ENCODE peak calls at places on chromosomes 1 and 21, in seven cellular contexts. X is tibial nerve, U is K562, M is breast epithelium, N is transverse colon, H is uterus, O is ovary. E is an unnamed sample. For H3K4me1, the result is how much of the 10 kb centered on the place peaks cover.

GRCh38 chr1:58618303-58618702 is 41.3 kb upstream of the TACSTD2 start:
- DNase-seq in X (no peak), U (no peak), M (peak), N (peak), H (peak), O (no peak), E (no peak)

GRCh38 chr1:58581641-58582040 is 4.6 kb upstream of the TACSTD2 start:
- DNase-seq in X (no peak), U (no peak), M (no peak), N (no peak), H (no peak), O (no peak), E (no peak)

GRCh38 chr1:88524129-88524528 is 159.9 kb upstream of the PKN2 start:
- DNase-seq in X (no peak), U (no peak), M (no peak), N (no peak), H (no peak), O (no peak), E (no peak)

GRCh38 chr21:36494557-36494956 is 14.6 kb upstream of the CLDN14 start:
- DNase-seq in X (no peak), U (no peak), M (no peak), N (no peak), H (no peak), O (no peak), E (no peak)

GRCh38 chr1:152436593-152437338 is 22.7 kb upstream of the CRNN start:
- DNase-seq in X (no peak), U (no peak), M (no peak), N (no peak), H (no peak), O (no peak), E (peak)

GRCh38 chr1:52918201-52918600 is 3.3 kb downstream of the ECHDC2 start:
- DNase-seq in X (no peak), U (no peak), M (no peak), N (no peak), H (no peak), O (no peak), E (no peak)

GRCh38 chr1:94901841-94902240 is 25.1 kb downstream of the CNN3 start:
- DNase-seq in X (no peak), U (no peak), M (no peak), N (no peak), H (no peak), O (no peak), E (no peak)

GRCh38 chr1:200873116-200873670 is 412 bp downstream of the GPR25 start:
- DNase-seq in X (no peak), U (no peak), M (no peak), N (no peak), H (no peak), O (no peak), E (peak)

GRCh38 chr1:3251810-3252429 is 182.9 kb downstream of the PRDM16 start:
- DNase-seq in X (no peak), U (no peak), M (no peak), N (no peak), H (no peak), O (no peak), E (no peak)

GRCh38 chr1:41682845-41683630 is 198.6 kb upstream of the EDN2 start:
- DNase-seq in X (no peak), U (no peak), M (no peak), N (no peak), H (no peak), O (no peak), E (no peak)

GRCh38 chr21:25494804-25495203 is 112.5 kb downstream of the MRPL39 start:
- DNase-seq in X (no peak), U (no peak), M (no peak), N (no peak), H (no peak), O (no peak), E (no peak)

GRCh38 chr1:39938856-39939255 is 16.1 kb upstream of the MFSD2A start:
- DNase-seq in X (no peak), U (no peak), M (no peak), N (no peak), H (no peak), O (no peak), E (no peak)

GRCh38 chr1:62306065-62306464 is 13.2 kb downstream of the KANK4 start:
- DNase-seq in X (no peak), U (no peak), M (no peak), N (no peak), H (no peak), O (no peak), E (no peak)

GRCh38 chr1:54107131-54107530 is 45.7 kb downstream of the CDCP2 start:
- DNase-seq in X (no peak), U (peak), M (no peak), N (no peak), H (no peak), O (no peak), E (no peak)

GRCh38 chr1:44366576-44366975 is 11.5 kb upstream of the ERI3 start:
- DNase-seq in X (no peak), U (no peak), M (no peak), N (no peak), H (no peak), O (no peak), E (no peak)

GRCh38 chr1:172628416-172628815 is 30.5 kb upstream of the FASLG start:
- DNase-seq in X (no peak), U (no peak), M (no peak), N (no peak), H (no peak), O (no peak), E (no peak)

GRCh38 chr1:43493661-43494450 is 36.8 kb upstream of the PTPRF start:
- DNase-seq in X (no peak), U (no peak), M (no peak), N (no peak), H (no peak), O (no peak), E (peak)

GRCh38 chr21:27759091-27759659 is 792.3 kb upstream of the ADAMTS5 start:
- DNase-seq in X (no peak), U (no peak), M (no peak), N (peak), H (no peak), O (no peak), E (no peak)

GRCh38 chr1:234322979-234323378 is 50.3 kb upstream of the COA6 start:
- DNase-seq in X (no peak), U (peak), M (no peak), N (peak), H (no peak), O (no peak), E (peak)

GRCh38 chr1:182649041-182649440 is 35.3 kb downstream of the RGS8 start:
- DNase-seq in X (no peak), U (no peak), M (no peak), N (no peak), H (no peak), O (no peak), E (no peak)
- H3K4me1 ChIP-seq in X (under half), U (under half), M (under half), N (under half), H (under half), O (under half), E (under half)

DNA sequence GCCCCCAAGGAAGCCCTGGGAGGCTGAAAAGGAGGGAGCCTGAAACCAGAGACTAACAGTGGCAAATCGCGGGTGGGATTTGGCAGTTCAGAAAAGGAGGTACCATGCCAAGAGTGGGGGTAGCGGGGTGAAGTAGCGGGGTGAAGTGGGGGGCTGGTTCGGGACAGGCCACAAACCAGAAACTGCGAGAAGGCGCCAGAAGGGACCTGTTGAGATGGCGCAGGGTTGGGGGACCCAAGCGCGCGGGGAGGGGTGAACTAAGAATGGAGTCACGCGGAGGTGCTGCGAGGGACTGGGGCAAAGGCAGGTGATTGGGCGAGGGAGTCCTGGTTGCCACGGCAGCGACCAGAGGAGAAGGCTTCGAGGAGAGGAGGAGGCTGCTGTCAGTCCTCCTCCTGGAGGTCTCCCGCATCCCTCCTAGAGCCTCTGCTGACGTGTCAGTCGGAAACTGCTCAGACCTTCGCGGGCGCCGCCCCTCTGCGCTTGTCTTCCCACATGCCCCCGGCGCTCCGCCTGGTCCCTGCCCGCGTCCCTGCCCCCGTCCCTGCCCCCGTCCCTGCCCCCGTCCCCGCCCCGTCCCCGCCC is 438 bp upstream of the MIA3 start:
- DNase-seq in X (peak), U (peak), M (peak), N (peak), H (peak), O (peak), E (peak)
- TF ChIP-seq POLR2A in X (peak), U (no peak), M (peak), N (peak), H (peak), O (peak), E (no peak)

GRCh38 chr1:202011994-202012393 is 1.6 kb downstream of the ELF3 start:
- DNase-seq in X (no peak), U (no peak), M (no peak), N (peak), H (no peak), O (no peak), E (no peak)

GRCh38 chr1:202014915-202015676 is 4.7 kb downstream of the ELF3 start:
- DNase-seq in X (no peak), U (no peak), M (no peak), N (peak), H (no peak), O (no peak), E (no peak)

GRCh38 chr1:202013601-202014000 is 3.2 kb downstream of the ELF3 start:
- DNase-seq in X (no peak), U (no peak), M (no peak), N (peak), H (no peak), O (no peak), E (no peak)

GRCh38 chr1:202014060-202014459 is 3.7 kb downstream of the ELF3 start:
- DNase-seq in X (no peak), U (no peak), M (no peak), N (peak), H (no peak), O (no peak), E (no peak)

GRCh38 chr1:202012544-202013478 is 2.4 kb downstream of the ELF3 start:
- DNase-seq in X (no peak), U (no peak), M (no peak), N (peak), H (no peak), O (no peak), E (no peak)
- H3K27ac ChIP-seq in X (peak), U (no peak), M (peak), N (peak), H (no peak), O (no peak), E (no peak)

GRCh38 chr1:229139320-229139719 is 131.6 kb upstream of the RAB4A start:
- DNase-seq in X (no peak), U (no peak), M (no peak), N (no peak), H (no peak), O (no peak), E (no peak)

GRCh38 chr1:229135773-229136172 is 135.1 kb upstream of the RAB4A start:
- DNase-seq in X (no peak), U (no peak), M (no peak), N (no peak), H (no peak), O (no peak), E (no peak)

GRCh38 chr1:229138066-229138465 is 132.8 kb upstream of the RAB4A start:
- DNase-seq in X (no peak), U (no peak), M (no peak), N (no peak), H (no peak), O (no peak), E (no peak)

GRCh38 chr1:229136817-229137216 is 134.1 kb upstream of the RAB4A start:
- DNase-seq in X (no peak), U (no peak), M (no peak), N (no peak), H (no peak), O (no peak), E (no peak)

DNA sequence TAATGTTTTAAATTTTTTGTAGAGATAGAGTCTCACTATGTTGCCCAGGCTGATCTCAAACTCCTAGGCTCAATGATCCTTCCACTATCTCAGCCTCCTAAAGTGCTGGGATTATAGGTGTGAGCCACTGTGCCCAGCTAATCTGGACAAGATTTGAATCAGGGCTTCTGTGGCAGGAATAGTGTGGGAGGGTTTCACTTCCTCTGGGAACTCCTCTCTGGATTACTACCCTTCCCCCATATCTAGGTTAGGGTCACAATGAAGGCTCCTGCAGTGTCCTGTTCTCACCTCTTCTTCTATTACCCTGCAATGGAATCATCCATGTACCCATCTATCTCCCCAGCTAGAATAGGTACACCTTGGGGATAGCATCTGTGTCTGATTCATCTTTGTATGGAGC is 133.6 kb upstream of the RAB4A start:
- DNase-seq in X (no peak), U (no peak), M (no peak), N (no peak), H (no peak), O (no peak), E (no peak)
- H3K4me1 ChIP-seq in X (under half), U (under half), M (under half), N (under half), H (under half), O (under half), E (under half)

GRCh38 chr1:175192111-175192629 is 406 bp downstream of the KIAA0040 start:
- DNase-seq in X (peak), U (peak), M (peak), N (peak), H (peak), O (peak), E (peak)
- TF ChIP-seq POLR2A in X (no peak), U (no peak), M (no peak), N (no peak), H (no peak), O (no peak), E (no peak)